ENCODE peak calls at places on chromosomes 13 and 19, in nine cellular contexts. H, C, Q, J, S, N, Y, E and O are unnamed samples.

GRCh38 chr13:40984670-40985366 is 34.3 kb downstream of the ELF1 start:
- DNase-seq in C (peak; percentile 83), Q (no peak), S (no peak), N (no peak), J (no peak), H (no peak), E (no peak), Y (no peak), O (no peak)

GRCh38 chr13:77874406-77874805 is 44.2 kb downstream of the EDNRB start:
- DNase-seq in Y (peak; percentile 14), N (no peak), J (no peak), Q (peak; percentile 15), S (peak; percentile 53), C (no peak), E (no peak), H (no peak), O (no peak)

GRCh38 chr19:30287259-30287658 is 84.9 kb upstream of the ZNF536 start:
- DNase-seq in Q (no peak), H (no peak), J (no peak), Y (no peak), C (no peak), N (no peak), E (no peak), S (no peak), O (no peak)

GRCh38 chr19:36100476-36100875 is 10.5 kb upstream of the OVOL3 start:
- DNase-seq in E (peak; percentile 73), Q (no peak), H (no peak), N (peak; percentile 25), Y (no peak), S (no peak), J (no peak), C (no peak), O (no peak)

GRCh38 chr13:25217023-25217909 is 45.2 kb upstream of the AMER2 start:
- DNase-seq in E (no peak), Q (no peak), S (peak; percentile 9), Y (peak; percentile 13), H (no peak), C (no peak), N (no peak), J (no peak), O (no peak)

GRCh38 chr13:23588576-23589141 is 18.4 kb downstream of the TNFRSF19 start:
- DNase-seq in H (no peak), Y (no peak), N (no peak), E (no peak), J (no peak), Q (no peak), S (no peak), C (no peak), O (no peak)

GRCh38 chr13:106756446-106756845 is 188.5 kb upstream of the ARGLU1 start:
- DNase-seq in N (no peak), S (no peak), Y (no peak), H (peak; percentile 39), Q (no peak), C (no peak), E (peak; percentile 48), J (no peak), O (no peak)

GRCh38 chr19:39110263-39110967 is 15.2 kb upstream of the PAK4 start:
- DNase-seq in E (peak; percentile 48), S (no peak), Q (no peak), J (peak; percentile 91), Y (no peak), H (peak; percentile 67), C (peak; percentile 55), N (peak; percentile 65), O (peak; percentile 63)

GRCh38 chr13:97573011-97573410 is 139.0 kb downstream of the RAP2A start:
- DNase-seq in J (no peak), S (no peak), N (no peak), Q (no peak), Y (no peak), C (no peak), H (no peak), E (no peak), O (no peak)

GRCh38 chr13:64453831-64454230 is 2776.3 kb downstream of the PCDH9 start:
- DNase-seq in J (no peak), S (no peak), E (no peak), N (no peak), Y (peak; percentile 4), Q (no peak), C (no peak), H (no peak), O (no peak)

GRCh38 chr13:72808917-72809500 is 27.1 kb downstream of the PIBF1 start:
- DNase-seq in C (peak; percentile 12), Q (no peak), S (peak; percentile 26), N (no peak), Y (peak; percentile 4), E (no peak), J (no peak), H (no peak), O (no peak)

GRCh38 chr13:54210397-54211050 is 1181.9 kb downstream of the OLFM4 start:
- DNase-seq in J (no peak), N (peak; percentile 55), H (no peak), S (no peak), E (no peak), Q (no peak), C (no peak), Y (no peak), O (no peak)

GRCh38 chr19:51137812-51138425 is 4.2 kb upstream of the SIGLEC7 start:
- DNase-seq in J (no peak), Y (no peak), N (no peak), E (no peak), H (no peak), S (no peak), Q (no peak), C (no peak), O (no peak)

GRCh38 chr13:30943881-30944280 is 11.4 kb downstream of the TEX26 start:
- DNase-seq in Y (peak; percentile 51), C (no peak), S (no peak), E (no peak), H (no peak), N (no peak), Q (no peak), J (no peak), O (no peak)

GRCh38 chr19:42267644-42268141 is 1.4 kb upstream of the CIC start:
- DNase-seq in J (no peak), E (no peak), S (no peak), C (no peak), Y (peak; percentile 38), H (no peak), Q (no peak), N (no peak), O (no peak)

GRCh38 chr19:42269518-42270345 is 680 bp downstream of the CIC start:
- DNase-seq in S (no peak), Q (no peak), Y (no peak), E (no peak), J (no peak), C (no peak), N (no peak), H (no peak), O (no peak)

GRCh38 chr19:42270346-42271044 is 1.4 kb downstream of the CIC start:
- DNase-seq in Q (no peak), N (peak; percentile 56), E (peak; percentile 50), C (peak; percentile 84), Y (peak; percentile 91), H (no peak), S (peak; percentile 71), J (peak; percentile 35), O (no peak)

GRCh38 chr19:42268142-42268703 is 829 bp upstream of the CIC start:
- DNase-seq in H (peak; percentile 96), E (peak; percentile 100), Q (peak; percentile 99), S (peak; percentile 99), N (peak; percentile 98), Y (peak; percentile 99), C (peak; percentile 100), J (peak; percentile 100), O (peak; percentile 97)

GRCh38 chr19:42268704-42269517 is at the start of gene CIC:
- DNase-seq in Y (peak; percentile 100), S (peak; percentile 100), C (peak; percentile 100), J (peak; percentile 100), E (peak; percentile 100), Q (peak; percentile 100), H (peak; percentile 99), N (peak; percentile 99), O (peak; percentile 99)
- TF ChIP-seq CTCF in Y (no peak), S (no peak), C (no peak), J (no peak), E (no peak), Q (no peak), H (no peak), N (no peak), O (no peak)

GRCh38 chr19:33255781-33256180 is 30.1 kb upstream of the SLC7A10 start:
- DNase-seq in Q (no peak), S (no peak), E (no peak), C (no peak), N (no peak), J (no peak), H (no peak), Y (no peak), O (no peak)
- TF ChIP-seq CTCF in Q (no peak), S (no peak), E (no peak), C (no peak), N (no peak), J (no peak), H (no peak), Y (no peak), O (no peak)

GRCh38 chr19:55173186-55173716 is 6.8 kb upstream of the DNAAF3 start:
- DNase-seq in Y (no peak), S (no peak), H (peak; percentile 44), Q (no peak), E (no peak), C (no peak), N (no peak), J (no peak), O (no peak)

GRCh38 chr19:55172741-55173140 is 6.3 kb upstream of the DNAAF3 start:
- DNase-seq in C (no peak), Q (no peak), H (no peak), N (no peak), S (peak; percentile 29), E (no peak), J (no peak), Y (peak; percentile 57), O (no peak)

GRCh38 chr19:55173717-55174409 is 6.2 kb downstream of the SYT5 start:
- DNase-seq in E (peak; percentile 66), Q (no peak), Y (peak; percentile 73), S (peak; percentile 57), H (peak; percentile 85), J (peak; percentile 94), C (no peak), N (peak; percentile 96), O (peak; percentile 54)

GRCh38 chr19:55169136-55169535 is 2.7 kb upstream of the DNAAF3 start:
- DNase-seq in H (no peak), E (no peak), N (no peak), S (no peak), Q (no peak), Y (no peak), C (no peak), J (no peak), O (no peak)

DNA sequence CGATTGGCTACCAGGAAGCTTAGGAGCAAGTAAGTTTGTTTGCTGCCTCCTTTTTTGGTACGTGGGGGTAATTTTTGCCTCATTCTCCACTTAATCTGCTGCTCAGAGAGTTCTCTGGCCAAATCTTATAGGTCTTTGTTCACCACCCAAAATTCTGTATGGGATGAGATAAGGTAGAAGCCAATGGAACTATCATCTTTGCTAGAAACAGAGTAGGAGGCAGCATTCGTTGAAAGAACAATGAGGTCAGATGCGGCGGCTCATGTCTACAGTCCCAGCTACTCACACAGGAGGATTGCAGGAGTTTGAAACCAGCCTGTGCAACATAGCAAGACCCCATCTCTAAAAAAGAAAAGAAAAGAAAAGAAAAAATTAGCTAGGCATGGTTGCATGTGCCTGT is 5.0 kb upstream of the DNAAF3 start:
- DNase-seq in E (no peak), S (no peak), H (no peak), C (no peak), Q (no peak), Y (no peak), N (no peak), J (no peak), O (no peak)
- TF ChIP-seq CTCF in E (no peak), S (no peak), H (no peak), C (no peak), Q (no peak), Y (no peak), N (no peak), J (no peak), O (no peak)

GRCh38 chr13:37640499-37640898 is 41.9 kb upstream of the POSTN start:
- DNase-seq in Q (peak; percentile 59), J (peak; percentile 28), Y (peak; percentile 81), N (peak; percentile 7), E (no peak), S (peak; percentile 80), C (peak; percentile 12), H (peak; percentile 12), O (peak; percentile 14)
- TF ChIP-seq CTCF in Q (peak; percentile 74), J (no peak), Y (peak; percentile 88), N (peak; percentile 69), E (peak; percentile 32), S (peak; percentile 68), C (no peak), H (peak; percentile 56), O (no peak)